ENCODE peak calls at places on chromosomes 2 and 18, in seven cellular contexts. G is heart left ventricle, W is spleen, C is Peyer's patch, N is OCI-LY7, E is GM23248, M is ovary. R is an unnamed sample.

GRCh38 chr2:187102381-187102780 is 253.4 kb upstream of the ZSWIM2 start:
- DNase-seq in G (no peak), W (no peak), M (no peak), C (no peak), N (no peak), E (no peak), R (no peak)

GRCh38 chr2:177929662-177930522 is 142.7 kb downstream of the PDE11A start:
- DNase-seq in W (no peak), N (no peak), G (no peak), M (no peak), C (no peak), E (no peak), R (no peak)

GRCh38 chr18:54223568-54224241 is 764 bp downstream of the MBD2 start:
- DNase-seq in C (peak; percentile 69), M (peak; percentile 66), G (peak; percentile 68), E (peak; percentile 95), W (peak; percentile 91), N (peak; percentile 48), R (peak; percentile 73)

GRCh38 chr2:201542291-201542690 is 90.8 kb downstream of the STRADB start:
- DNase-seq in M (no peak), E (no peak), C (no peak), N (no peak), G (no peak), W (no peak), R (no peak)

GRCh38 chr18:35507623-35508022 is 9.9 kb upstream of the INO80C start:
- DNase-seq in E (no peak), W (no peak), G (no peak), M (no peak), N (no peak), C (no peak), R (no peak)

GRCh38 chr2:146978891-146979555 is 865.8 kb upstream of the ACVR2A start:
- DNase-seq in E (peak; percentile 41), W (no peak), N (no peak), M (no peak), G (no peak), C (no peak), R (no peak)

GRCh38 chr2:38489846-38490245 is 112.8 kb upstream of the ATL2 start:
- DNase-seq in G (no peak), W (no peak), M (no peak), E (no peak), N (no peak), C (no peak), R (no peak)

GRCh38 chr2:47564129-47564528 is 161.2 kb downstream of the MSH2 start:
- DNase-seq in W (no peak), M (no peak), N (no peak), E (no peak), C (no peak), G (no peak), R (no peak)

GRCh38 chr18:22817844-22818243 is 115.3 kb upstream of the RBBP8 start:
- DNase-seq in G (no peak), M (no peak), C (no peak), N (no peak), W (no peak), E (no peak), R (no peak)

GRCh38 chr2:231308631-231309414 is 86.7 kb upstream of the B3GNT7 start:
- DNase-seq in N (no peak), E (peak; percentile 81), W (no peak), M (no peak), C (no peak), G (no peak), R (peak; percentile 42)

GRCh38 chr2:16009560-16009959 is 69.2 kb downstream of the MYCN start:
- DNase-seq in E (no peak), C (no peak), M (no peak), G (no peak), N (no peak), W (no peak), R (no peak)

GRCh38 chr2:101515512-101515911 is 40.6 kb upstream of the RFX8 start:
- DNase-seq in G (peak; percentile 61), W (no peak), M (peak; percentile 62), C (no peak), N (no peak), E (peak; percentile 75), R (no peak)

GRCh38 chr2:197571622-197572271 is 55.9 kb downstream of the MOB4 start:
- DNase-seq in W (no peak), M (no peak), C (no peak), N (no peak), E (peak; percentile 62), G (no peak), R (no peak)

GRCh38 chr18:32349728-32350395 is 120.8 kb downstream of the GAREM1 start:
- DNase-seq in M (peak; percentile 82), N (no peak), W (no peak), G (peak; percentile 78), C (no peak), E (peak; percentile 94), R (peak; percentile 85)

GRCh38 chr2:195520671-195521155 is 136.3 kb upstream of the SLC39A10 start:
- DNase-seq in E (peak; percentile 94), M (no peak), W (no peak), C (no peak), N (no peak), G (no peak), R (no peak)

GRCh38 chr2:80461505-80462197 is 157.1 kb upstream of the LRRTM1 start:
- DNase-seq in G (no peak), M (no peak), W (no peak), N (no peak), C (no peak), E (no peak), R (no peak)

GRCh38 chr2:135245055-135245454 is 193.0 kb downstream of the RAB3GAP1 start:
- DNase-seq in E (no peak), N (no peak), G (no peak), C (no peak), M (no peak), W (no peak), R (no peak)

GRCh38 chr2:67242456-67242855 is 154.7 kb upstream of the ETAA1 start:
- DNase-seq in C (no peak), G (no peak), M (no peak), W (no peak), N (no peak), E (no peak), R (no peak)

GRCh38 chr2:128026422-128027277 is 1.2 kb downstream of the SAP130 start:
- DNase-seq in M (no peak), N (no peak), C (no peak), E (peak; percentile 45), W (no peak), G (no peak), R (no peak)

GRCh38 chr2:796151-796955 is 119.1 kb upstream of the TMEM18 start:
- DNase-seq in C (no peak), W (no peak), E (no peak), G (no peak), M (no peak), N (no peak), R (peak; percentile 32)

GRCh38 chr2:228426502-228427216 is 245.2 kb upstream of the SPHKAP start:
- DNase-seq in C (no peak), E (no peak), G (no peak), M (no peak), N (no peak), W (no peak), R (no peak)

GRCh38 chr2:179974743-179975142 is 32.4 kb downstream of the CWC22 start:
- DNase-seq in G (no peak), W (no peak), C (no peak), E (no peak), M (no peak), N (no peak), R (no peak)

GRCh38 chr2:69978157-69978904 is 16.9 kb upstream of the ASPRV1 start:
- DNase-seq in W (peak; percentile 82), G (no peak), N (no peak), M (no peak), E (no peak), C (peak; percentile 40), R (no peak)

GRCh38 chr2:6423131-6423530 is 442.6 kb downstream of the CMPK2 start:
- DNase-seq in G (no peak), W (no peak), C (no peak), M (no peak), N (no peak), E (peak; percentile 34), R (no peak)

GRCh38 chr2:199092419-199092818 is 365.3 kb downstream of the SATB2 start:
- DNase-seq in N (no peak), C (peak; percentile 60), M (no peak), G (no peak), W (no peak), E (no peak), R (no peak)

GRCh38 chr2:9897796-9898195 is 53.7 kb upstream of the GRHL1 start:
- DNase-seq in C (no peak), G (no peak), E (peak; percentile 31), N (no peak), W (no peak), M (no peak), R (no peak)

GRCh38 chr2:71948781-71949536 is 198.7 kb downstream of the CYP26B1 start:
- DNase-seq in C (no peak), W (no peak), G (no peak), M (no peak), N (no peak), E (peak; percentile 92), R (peak; percentile 57)

GRCh38 chr18:13427354-13427753 is 208.8 kb downstream of the LDLRAD4 start:
- DNase-seq in W (no peak), M (no peak), N (no peak), E (no peak), C (no peak), G (no peak), R (peak; percentile 73)
- H3K27ac ChIP-seq in W (no peak overlapping the region), M (no peak overlapping the region), N (no peak overlapping the region), E (no peak overlapping the region), C (no peak overlapping the region), G (peak overlapping the region; percentile 32), R (peak overlapping the region; percentile 61)

GRCh38 chr2:44805836-44806235 is 135.7 kb upstream of the SIX3 start:
- DNase-seq in M (no peak), N (no peak), G (no peak), W (no peak), E (no peak), C (no peak), R (no peak)
- H3K4me1 ChIP-seq in M (peaks cover 3% of the 10 kb centered on the region), N (no peaks in the 10 kb centered on the region), G (peaks cover 17% of the 10 kb centered on the region), W (peaks cover 16% of the 10 kb centered on the region), E (no peaks in the 10 kb centered on the region), C (no peaks in the 10 kb centered on the region), R (peaks cover 16% of the 10 kb centered on the region)

DNA sequence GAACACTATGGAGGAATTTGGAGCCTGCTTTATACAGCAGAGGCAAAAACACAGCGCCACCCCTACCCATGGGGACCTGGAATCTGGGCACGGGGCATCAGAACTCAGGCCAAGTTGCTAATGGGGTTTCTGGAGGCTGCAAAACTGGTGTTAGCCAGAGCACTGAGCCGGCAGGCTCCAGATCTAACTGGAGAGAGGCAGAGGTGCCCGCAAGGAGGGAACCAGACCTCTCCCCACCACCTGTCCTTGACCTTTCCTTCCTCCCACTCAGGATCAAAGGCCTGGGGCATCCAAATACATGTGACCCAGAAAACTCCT is 126.6 kb downstream of the TNS1 start:
- DNase-seq in E (no peak), G (no peak), C (no peak), W (no peak), M (no peak), N (no peak), R (no peak)
- H3K27ac ChIP-seq in E (peak overlapping the region; percentile 87), G (peak overlapping the region; percentile 48), C (no peak overlapping the region), W (peak overlapping the region; percentile 41), M (no peak overlapping the region), N (no peak overlapping the region), R (no peak overlapping the region)

GRCh38 chr18:23968638-23969037 is 45.9 kb upstream of the TTC39C start:
- DNase-seq in M (no peak), E (no peak), N (no peak), C (no peak), W (no peak), G (no peak), R (no peak)
- H3K4me1 ChIP-seq in M (no peaks in the 10 kb centered on the region), E (no peaks in the 10 kb centered on the region), N (peaks cover 27% of the 10 kb centered on the region), C (peaks cover 10% of the 10 kb centered on the region), W (peaks cover 14% of the 10 kb centered on the region), G (no peaks in the 10 kb centered on the region), R (no peaks in the 10 kb centered on the region)

GRCh38 chr2:144510206-144510991 is 9.5 kb downstream of the ZEB2 start:
- DNase-seq in W (no peak), E (peak; percentile 80), G (peak; percentile 73), C (no peak), M (no peak), N (no peak), R (no peak)
- H3K27ac ChIP-seq in W (peak overlapping the region; percentile 95), E (peak overlapping the region; percentile 99), G (peak overlapping the region; percentile 99), C (peak overlapping the region; percentile 67), M (peak overlapping the region; percentile 95), N (no peak overlapping the region), R (peak overlapping the region; percentile 99)